ENCODE peak calls at places on chromosome X, in four cellular contexts. S, X, F and E are unnamed samples.

GRCh38 chrX:30957753-30958152 is 68.7 kb upstream of the TAB3 start:
- DNase-seq in F (no peak), S (no peak), X (peak; percentile 20), E (no peak)

GRCh38 chrX:645024-645376 is 14.4 kb downstream of the SHOX start:
- DNase-seq in X (no peak), F (no peak), S (no peak), E (no peak)

GRCh38 chrX:48794993-48795501 is 6.8 kb upstream of the HDAC6 start:
- DNase-seq in S (no peak), F (no peak), X (no peak), E (peak; percentile 79)

GRCh38 chrX:10045327-10046000 is 78.3 kb downstream of the CLDN34 start:
- DNase-seq in X (no peak), S (no peak), F (no peak), E (no peak)

GRCh38 chrX:43664708-43665107 is 8.6 kb downstream of the MAOA start:
- DNase-seq in F (no peak), S (no peak), X (no peak), E (no peak)

GRCh38 chrX:78693547-78693946 is 34.4 kb upstream of the RTL3 start:
- DNase-seq in X (no peak), F (no peak), S (no peak), E (no peak)

GRCh38 chrX:110316351-110317078 is 1.4 kb downstream of the AMMECR1 start:
- DNase-seq in S (peak; percentile 15), F (no peak), X (no peak), E (peak; percentile 38)

GRCh38 chrX:123962006-123962485 is 540 bp downstream of the STAG2 start:
- DNase-seq in F (no peak), S (no peak), X (no peak), E (peak; percentile 52)

GRCh38 chrX:368811-369562 is 17.7 kb downstream of the PPP2R3B start:
- DNase-seq in X (no peak), F (no peak), S (no peak), E (no peak)

GRCh38 chrX:20414066-20414465 is 147.4 kb upstream of the RPS6KA3 start:
- DNase-seq in X (no peak), F (no peak), S (no peak), E (no peak)

GRCh38 chrX:123140454-123140853 is 43.6 kb upstream of the GRIA3 start:
- DNase-seq in F (no peak), S (no peak), X (no peak), E (no peak)

GRCh38 chrX:104641176-104641575 is 75.2 kb downstream of the IL1RAPL2 start:
- DNase-seq in F (no peak), S (peak; percentile 4), X (no peak), E (no peak)

GRCh38 chrX:26918633-26919032 is 544.5 kb downstream of the PPP4R3C start:
- DNase-seq in F (no peak), S (peak; percentile 16), X (peak; percentile 23), E (no peak)

GRCh38 chrX:102746134-102746584 is 25.6 kb downstream of the GPRASP3 start:
- DNase-seq in X (no peak), F (no peak), S (peak; percentile 62), E (no peak)

GRCh38 chrX:3244203-3244743 is 102.2 kb downstream of the MXRA5 start:
- DNase-seq in F (no peak), X (no peak), S (no peak), E (no peak)

GRCh38 chrX:68822641-68823410 is 6.0 kb upstream of the EFNB1 start:
- DNase-seq in X (peak; percentile 28), S (peak; percentile 66), F (no peak), E (peak; percentile 32)

DNA sequence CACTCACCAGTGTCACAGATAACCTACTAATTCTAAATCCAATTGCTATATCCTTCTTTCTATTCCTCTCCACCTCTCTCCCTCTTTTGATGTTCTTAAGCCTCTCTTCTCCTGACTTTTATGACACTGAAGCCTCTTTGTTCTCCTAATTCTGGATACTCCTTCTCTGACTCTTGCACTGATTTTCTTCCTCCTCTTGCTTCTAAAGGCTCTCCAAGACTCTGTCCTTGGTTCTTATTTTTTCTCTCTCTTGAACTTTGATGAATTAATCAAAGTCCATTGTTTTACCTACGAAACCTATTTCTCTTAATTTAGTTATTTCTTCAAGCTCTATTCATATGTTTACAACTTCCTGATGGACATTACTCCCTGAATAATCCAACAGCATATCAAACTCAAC is 95.7 kb upstream of the TSPAN7 start:
- DNase-seq in F (no peak), X (no peak), S (no peak), E (no peak)
- TF ChIP-seq REST in F (no peak), X (no peak), S (no peak), E (no peak)

DNA sequence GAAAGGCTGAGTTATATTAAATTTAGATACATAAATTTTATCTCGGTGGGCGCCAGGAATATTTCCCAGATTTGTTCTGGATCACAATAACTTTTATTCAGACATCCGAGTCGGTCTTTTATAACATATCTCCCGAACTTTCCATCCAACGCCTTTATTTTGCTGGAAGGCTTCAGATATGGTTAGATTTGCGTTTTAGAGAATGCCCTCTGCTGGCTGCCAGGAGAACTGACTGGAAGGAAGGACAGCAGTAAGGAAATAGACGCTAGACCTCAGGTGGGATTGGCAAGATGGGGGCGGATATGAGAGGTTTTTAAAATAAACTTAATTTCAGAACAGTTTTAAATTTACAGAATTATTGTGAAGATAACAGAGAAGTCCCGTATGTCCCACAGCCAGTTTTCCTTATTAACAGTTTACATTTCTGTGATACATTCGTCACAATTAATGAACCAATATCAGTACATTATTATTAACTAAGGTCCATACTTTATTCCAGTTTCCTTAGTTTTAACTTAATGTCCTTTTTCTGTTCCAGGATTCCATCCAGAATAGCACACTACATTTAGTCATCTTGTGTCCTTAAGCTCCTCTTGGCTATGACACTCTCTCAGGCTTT is 4.6 kb upstream of the KANTR start:
- DNase-seq in F (no peak), S (peak; percentile 66), X (no peak), E (peak; percentile 38)
- TF ChIP-seq FOXM1 in F (peak; percentile 27), S (no peak), X (no peak), E (no peak)

GRCh38 chrX:47078129-47079043 is at the start of gene RGN:
- DNase-seq in S (peak; percentile 18), F (no peak), X (peak; percentile 81), E (no peak)

GRCh38 chrX:47080915-47081236 is 2.6 kb downstream of the RGN start:
- DNase-seq in S (no peak), X (no peak), F (no peak), E (no peak)

GRCh38 chrX:47080215-47080914 is 2.1 kb downstream of the RGN start:
- DNase-seq in X (peak; percentile 89), S (no peak), F (no peak), E (no peak)
- TF ChIP-seq REST in X (no peak), S (no peak), F (no peak), E (no peak)

GRCh38 chrX:140034916-140035315 is 69.6 kb upstream of the CXorf66 start:
- DNase-seq in S (peak; percentile 2), X (no peak), F (no peak), E (no peak)

GRCh38 chrX:140038842-140039241 is 73.5 kb upstream of the CXorf66 start:
- DNase-seq in F (no peak), X (no peak), S (no peak), E (no peak)

GRCh38 chrX:140040397-140040796 is 75.1 kb upstream of the CXorf66 start:
- DNase-seq in S (no peak), F (no peak), X (no peak), E (no peak)
- TF ChIP-seq FOXM1 in S (no peak), F (no peak), X (no peak), E (no peak)